ENCODE peak calls at places on chromosomes 12 and 14, in ten cellular contexts. One of them, this sample, is unnamed.

GRCh38 chr12:7241404-7242005 is 52.0 kb downstream of the PEX5 start:
- DNase-seq in aorta: no peak
- DNase-seq in astrocyte of the hippocampus: no peak
- DNase-seq in mesothelial cell of epicardium: no peak
- DNase-seq in M059J: peak; percentile 73
- DNase-seq in stimulated activated CD4-positive, alpha-beta T cell treated with anti-CD3 and anti-CD28 coated beads, Interleukin-1b, Interleukin-23, amount 100 ng/mL, for 4 hours: no peak
- DNase-seq in fibroblast of mammary gland: peak; percentile 95
- DNase-seq in endothelial cell: no peak
- DNase-seq in kidney tubule cell: peak; percentile 56
- DNase-seq in NCI-H2171 treated with DMSO at 0.1 percent for 48 hours: no peak
- DNase-seq in this sample: peak; percentile 83

GRCh38 chr14:58104808-58105207 is 47.2 kb downstream of the ARMH4 start:
- DNase-seq in mesothelial cell of epicardium: no peak
- DNase-seq in NCI-H2171 treated with DMSO at 0.1 percent for 48 hours: no peak
- DNase-seq in astrocyte of the hippocampus: peak; percentile 66
- DNase-seq in endothelial cell: no peak
- DNase-seq in aorta: no peak
- DNase-seq in M059J: peak; percentile 76
- DNase-seq in stimulated activated CD4-positive, alpha-beta T cell treated with anti-CD3 and anti-CD28 coated beads, Interleukin-1b, Interleukin-23, amount 100 ng/mL, for 4 hours: no peak
- DNase-seq in kidney tubule cell: peak; percentile 57
- DNase-seq in fibroblast of mammary gland: peak; percentile 79
- DNase-seq in this sample: peak; percentile 84

GRCh38 chr12:94266796-94267529 is 118.6 kb downstream of the PLXNC1 start:
- DNase-seq in aorta: no peak
- DNase-seq in M059J: peak; percentile 50
- DNase-seq in endothelial cell: no peak
- DNase-seq in stimulated activated CD4-positive, alpha-beta T cell treated with anti-CD3 and anti-CD28 coated beads, Interleukin-1b, Interleukin-23, amount 100 ng/mL, for 4 hours: no peak
- DNase-seq in kidney tubule cell: no peak
- DNase-seq in mesothelial cell of epicardium: no peak
- DNase-seq in NCI-H2171 treated with DMSO at 0.1 percent for 48 hours: no peak
- DNase-seq in fibroblast of mammary gland: peak; percentile 95
- DNase-seq in astrocyte of the hippocampus: no peak
- DNase-seq in this sample: peak; percentile 90

GRCh38 chr12:112850343-112850742 is 56.4 kb upstream of the OAS1 start:
- DNase-seq in M059J: no peak
- DNase-seq in kidney tubule cell: no peak
- DNase-seq in endothelial cell: no peak
- DNase-seq in aorta: no peak
- DNase-seq in NCI-H2171 treated with DMSO at 0.1 percent for 48 hours: no peak
- DNase-seq in fibroblast of mammary gland: no peak
- DNase-seq in mesothelial cell of epicardium: no peak
- DNase-seq in stimulated activated CD4-positive, alpha-beta T cell treated with anti-CD3 and anti-CD28 coated beads, Interleukin-1b, Interleukin-23, amount 100 ng/mL, for 4 hours: no peak
- DNase-seq in astrocyte of the hippocampus: no peak
- DNase-seq in this sample: no peak

GRCh38 chr14:35261774-35262173 is 30.4 kb upstream of the PSMA6 start:
- DNase-seq in stimulated activated CD4-positive, alpha-beta T cell treated with anti-CD3 and anti-CD28 coated beads, Interleukin-1b, Interleukin-23, amount 100 ng/mL, for 4 hours: no peak
- DNase-seq in NCI-H2171 treated with DMSO at 0.1 percent for 48 hours: no peak
- DNase-seq in fibroblast of mammary gland: peak; percentile 2
- DNase-seq in mesothelial cell of epicardium: no peak
- DNase-seq in endothelial cell: no peak
- DNase-seq in M059J: peak; percentile 7
- DNase-seq in kidney tubule cell: peak; percentile 49
- DNase-seq in astrocyte of the hippocampus: peak; percentile 7
- DNase-seq in aorta: no peak
- DNase-seq in this sample: peak; percentile 15

GRCh38 chr12:8950287-8950574 is 786 bp upstream of the M6PR start:
- DNase-seq in aorta: no peak
- DNase-seq in endothelial cell: no peak
- DNase-seq in fibroblast of mammary gland: no peak
- DNase-seq in M059J: no peak
- DNase-seq in NCI-H2171 treated with DMSO at 0.1 percent for 48 hours: no peak
- DNase-seq in astrocyte of the hippocampus: no peak
- DNase-seq in stimulated activated CD4-positive, alpha-beta T cell treated with anti-CD3 and anti-CD28 coated beads, Interleukin-1b, Interleukin-23, amount 100 ng/mL, for 4 hours: no peak
- DNase-seq in mesothelial cell of epicardium: no peak
- DNase-seq in kidney tubule cell: no peak
- DNase-seq in this sample: no peak

GRCh38 chr12:102010265-102010994 is 51.4 kb downstream of the WASHC3 start:
- DNase-seq in endothelial cell: no peak
- DNase-seq in fibroblast of mammary gland: no peak
- DNase-seq in kidney tubule cell: peak; percentile 15
- DNase-seq in aorta: no peak
- DNase-seq in stimulated activated CD4-positive, alpha-beta T cell treated with anti-CD3 and anti-CD28 coated beads, Interleukin-1b, Interleukin-23, amount 100 ng/mL, for 4 hours: no peak
- DNase-seq in M059J: no peak
- DNase-seq in astrocyte of the hippocampus: no peak
- DNase-seq in mesothelial cell of epicardium: no peak
- DNase-seq in NCI-H2171 treated with DMSO at 0.1 percent for 48 hours: no peak
- DNase-seq in this sample: no peak

GRCh38 chr14:76908834-76909233 is 82.6 kb downstream of the LRRC74A start:
- DNase-seq in NCI-H2171 treated with DMSO at 0.1 percent for 48 hours: no peak
- DNase-seq in fibroblast of mammary gland: no peak
- DNase-seq in endothelial cell: no peak
- DNase-seq in astrocyte of the hippocampus: no peak
- DNase-seq in M059J: no peak
- DNase-seq in kidney tubule cell: no peak
- DNase-seq in mesothelial cell of epicardium: no peak
- DNase-seq in stimulated activated CD4-positive, alpha-beta T cell treated with anti-CD3 and anti-CD28 coated beads, Interleukin-1b, Interleukin-23, amount 100 ng/mL, for 4 hours: no peak
- DNase-seq in aorta: no peak
- DNase-seq in this sample: no peak

GRCh38 chr12:84842406-84843013 is 70.1 kb downstream of the SLC6A15 start:
- DNase-seq in astrocyte of the hippocampus: peak; percentile 70
- DNase-seq in aorta: no peak
- DNase-seq in M059J: peak; percentile 22
- DNase-seq in stimulated activated CD4-positive, alpha-beta T cell treated with anti-CD3 and anti-CD28 coated beads, Interleukin-1b, Interleukin-23, amount 100 ng/mL, for 4 hours: no peak
- DNase-seq in fibroblast of mammary gland: peak; percentile 62
- DNase-seq in mesothelial cell of epicardium: no peak
- DNase-seq in endothelial cell: peak; percentile 33
- DNase-seq in kidney tubule cell: peak; percentile 39
- DNase-seq in NCI-H2171 treated with DMSO at 0.1 percent for 48 hours: peak; percentile 81
- DNase-seq in this sample: peak; percentile 74

GRCh38 chr14:101062065-101062450 is 158.5 kb upstream of the RTL1 start:
- DNase-seq in stimulated activated CD4-positive, alpha-beta T cell treated with anti-CD3 and anti-CD28 coated beads, Interleukin-1b, Interleukin-23, amount 100 ng/mL, for 4 hours: no peak
- DNase-seq in astrocyte of the hippocampus: no peak
- DNase-seq in M059J: no peak
- DNase-seq in aorta: peak; percentile 63
- DNase-seq in endothelial cell: no peak
- DNase-seq in mesothelial cell of epicardium: no peak
- DNase-seq in fibroblast of mammary gland: no peak
- DNase-seq in kidney tubule cell: no peak
- DNase-seq in NCI-H2171 treated with DMSO at 0.1 percent for 48 hours: no peak
- DNase-seq in this sample: no peak

GRCh38 chr14:63367742-63368364 is 49.1 kb upstream of the GPHB5 start:
- DNase-seq in fibroblast of mammary gland: no peak
- DNase-seq in mesothelial cell of epicardium: no peak
- DNase-seq in stimulated activated CD4-positive, alpha-beta T cell treated with anti-CD3 and anti-CD28 coated beads, Interleukin-1b, Interleukin-23, amount 100 ng/mL, for 4 hours: no peak
- DNase-seq in kidney tubule cell: no peak
- DNase-seq in astrocyte of the hippocampus: no peak
- DNase-seq in aorta: no peak
- DNase-seq in NCI-H2171 treated with DMSO at 0.1 percent for 48 hours: no peak
- DNase-seq in M059J: no peak
- DNase-seq in endothelial cell: no peak
- DNase-seq in this sample: no peak

GRCh38 chr12:12741705-12742104 is 24.5 kb downstream of the CDKN1B start:
- DNase-seq in M059J: peak; percentile 57
- DNase-seq in stimulated activated CD4-positive, alpha-beta T cell treated with anti-CD3 and anti-CD28 coated beads, Interleukin-1b, Interleukin-23, amount 100 ng/mL, for 4 hours: no peak
- DNase-seq in endothelial cell: no peak
- DNase-seq in astrocyte of the hippocampus: no peak
- DNase-seq in NCI-H2171 treated with DMSO at 0.1 percent for 48 hours: no peak
- DNase-seq in kidney tubule cell: no peak
- DNase-seq in aorta: no peak
- DNase-seq in mesothelial cell of epicardium: no peak
- DNase-seq in fibroblast of mammary gland: no peak
- DNase-seq in this sample: no peak

GRCh38 chr12:68962855-68963455 is 30.0 kb upstream of the CPM start:
- DNase-seq in kidney tubule cell: no peak
- DNase-seq in endothelial cell: no peak
- DNase-seq in mesothelial cell of epicardium: no peak
- DNase-seq in astrocyte of the hippocampus: no peak
- DNase-seq in M059J: no peak
- DNase-seq in aorta: no peak
- DNase-seq in fibroblast of mammary gland: peak; percentile 59
- DNase-seq in NCI-H2171 treated with DMSO at 0.1 percent for 48 hours: no peak
- DNase-seq in stimulated activated CD4-positive, alpha-beta T cell treated with anti-CD3 and anti-CD28 coated beads, Interleukin-1b, Interleukin-23, amount 100 ng/mL, for 4 hours: no peak
- DNase-seq in this sample: peak; percentile 46

GRCh38 chr14:68308695-68309094 is 484.2 kb downstream of the ZFP36L1 start:
- DNase-seq in fibroblast of mammary gland: no peak
- DNase-seq in mesothelial cell of epicardium: no peak
- DNase-seq in astrocyte of the hippocampus: no peak
- DNase-seq in stimulated activated CD4-positive, alpha-beta T cell treated with anti-CD3 and anti-CD28 coated beads, Interleukin-1b, Interleukin-23, amount 100 ng/mL, for 4 hours: no peak
- DNase-seq in aorta: no peak
- DNase-seq in M059J: no peak
- DNase-seq in kidney tubule cell: no peak
- DNase-seq in NCI-H2171 treated with DMSO at 0.1 percent for 48 hours: no peak
- DNase-seq in endothelial cell: no peak
- DNase-seq in this sample: peak; percentile 10

GRCh38 chr14:91354979-91355685 is 62.5 kb downstream of the CCDC88C start:
- DNase-seq in kidney tubule cell: no peak
- DNase-seq in endothelial cell: peak; percentile 71
- DNase-seq in fibroblast of mammary gland: no peak
- DNase-seq in NCI-H2171 treated with DMSO at 0.1 percent for 48 hours: no peak
- DNase-seq in mesothelial cell of epicardium: no peak
- DNase-seq in stimulated activated CD4-positive, alpha-beta T cell treated with anti-CD3 and anti-CD28 coated beads, Interleukin-1b, Interleukin-23, amount 100 ng/mL, for 4 hours: no peak
- DNase-seq in aorta: no peak
- DNase-seq in astrocyte of the hippocampus: no peak
- DNase-seq in M059J: no peak
- DNase-seq in this sample: no peak

GRCh38 chr12:121088208-121088585 is 44.5 kb upstream of the P2RX7 start:
- DNase-seq in kidney tubule cell: no peak
- DNase-seq in NCI-H2171 treated with DMSO at 0.1 percent for 48 hours: no peak
- DNase-seq in mesothelial cell of epicardium: no peak
- DNase-seq in fibroblast of mammary gland: no peak
- DNase-seq in stimulated activated CD4-positive, alpha-beta T cell treated with anti-CD3 and anti-CD28 coated beads, Interleukin-1b, Interleukin-23, amount 100 ng/mL, for 4 hours: no peak
- DNase-seq in astrocyte of the hippocampus: no peak
- DNase-seq in aorta: no peak
- DNase-seq in M059J: no peak
- DNase-seq in endothelial cell: no peak
- DNase-seq in this sample: no peak

GRCh38 chr12:76085159-76085868 is 829 bp upstream of the NAP1L1 start:
- DNase-seq in NCI-H2171 treated with DMSO at 0.1 percent for 48 hours: peak; percentile 78
- DNase-seq in stimulated activated CD4-positive, alpha-beta T cell treated with anti-CD3 and anti-CD28 coated beads, Interleukin-1b, Interleukin-23, amount 100 ng/mL, for 4 hours: no peak
- DNase-seq in kidney tubule cell: peak; percentile 75
- DNase-seq in astrocyte of the hippocampus: no peak
- DNase-seq in M059J: peak; percentile 65
- DNase-seq in endothelial cell: no peak
- DNase-seq in mesothelial cell of epicardium: no peak
- DNase-seq in aorta: no peak
- DNase-seq in fibroblast of mammary gland: peak; percentile 35
- DNase-seq in this sample: peak; percentile 51

GRCh38 chr12:13223941-13224340 is 27.4 kb downstream of the EMP1 start:
- DNase-seq in fibroblast of mammary gland: peak; percentile 35
- DNase-seq in endothelial cell: no peak
- DNase-seq in astrocyte of the hippocampus: no peak
- DNase-seq in kidney tubule cell: no peak
- DNase-seq in M059J: no peak
- DNase-seq in mesothelial cell of epicardium: no peak
- DNase-seq in stimulated activated CD4-positive, alpha-beta T cell treated with anti-CD3 and anti-CD28 coated beads, Interleukin-1b, Interleukin-23, amount 100 ng/mL, for 4 hours: no peak
- DNase-seq in aorta: no peak
- DNase-seq in NCI-H2171 treated with DMSO at 0.1 percent for 48 hours: no peak
- DNase-seq in this sample: peak; percentile 56

GRCh38 chr12:43336962-43337555 is 214.9 kb downstream of the ADAMTS20 start:
- DNase-seq in astrocyte of the hippocampus: peak; percentile 55
- DNase-seq in M059J: peak; percentile 48
- DNase-seq in stimulated activated CD4-positive, alpha-beta T cell treated with anti-CD3 and anti-CD28 coated beads, Interleukin-1b, Interleukin-23, amount 100 ng/mL, for 4 hours: no peak
- DNase-seq in kidney tubule cell: peak; percentile 61
- DNase-seq in mesothelial cell of epicardium: no peak
- DNase-seq in fibroblast of mammary gland: peak; percentile 74
- DNase-seq in endothelial cell: no peak
- DNase-seq in NCI-H2171 treated with DMSO at 0.1 percent for 48 hours: peak; percentile 43
- DNase-seq in aorta: no peak
- DNase-seq in this sample: peak; percentile 67

GRCh38 chr12:103865151-103865730 is 24.2 kb upstream of the NT5DC3 start:
- DNase-seq in astrocyte of the hippocampus: no peak
- DNase-seq in NCI-H2171 treated with DMSO at 0.1 percent for 48 hours: no peak
- DNase-seq in stimulated activated CD4-positive, alpha-beta T cell treated with anti-CD3 and anti-CD28 coated beads, Interleukin-1b, Interleukin-23, amount 100 ng/mL, for 4 hours: no peak
- DNase-seq in M059J: peak; percentile 79
- DNase-seq in fibroblast of mammary gland: no peak
- DNase-seq in aorta: no peak
- DNase-seq in endothelial cell: no peak
- DNase-seq in kidney tubule cell: no peak
- DNase-seq in mesothelial cell of epicardium: no peak
- DNase-seq in this sample: peak; percentile 49

GRCh38 chr12:69570000-69570516 is 15.2 kb upstream of the CCT2 start:
- DNase-seq in aorta: no peak
- DNase-seq in endothelial cell: no peak
- DNase-seq in fibroblast of mammary gland: peak; percentile 22
- DNase-seq in kidney tubule cell: peak; percentile 39
- DNase-seq in mesothelial cell of epicardium: no peak
- DNase-seq in astrocyte of the hippocampus: peak; percentile 87
- DNase-seq in M059J: peak; percentile 7
- DNase-seq in NCI-H2171 treated with DMSO at 0.1 percent for 48 hours: no peak
- DNase-seq in stimulated activated CD4-positive, alpha-beta T cell treated with anti-CD3 and anti-CD28 coated beads, Interleukin-1b, Interleukin-23, amount 100 ng/mL, for 4 hours: no peak
- DNase-seq in this sample: peak; percentile 44

GRCh38 chr12:6942331-6942665 is 1.3 kb upstream of the RNU7-1 start:
- DNase-seq in endothelial cell: no peak
- DNase-seq in NCI-H2171 treated with DMSO at 0.1 percent for 48 hours: no peak
- DNase-seq in fibroblast of mammary gland: no peak
- DNase-seq in aorta: no peak
- DNase-seq in mesothelial cell of epicardium: no peak
- DNase-seq in astrocyte of the hippocampus: peak; percentile 43
- DNase-seq in stimulated activated CD4-positive, alpha-beta T cell treated with anti-CD3 and anti-CD28 coated beads, Interleukin-1b, Interleukin-23, amount 100 ng/mL, for 4 hours: no peak
- DNase-seq in kidney tubule cell: no peak
- DNase-seq in M059J: peak; percentile 67
- DNase-seq in this sample: no peak

This sample was measured in GM23248.